ENCODE peak calls at places on chromosomes 4 and X, in seven cellular contexts. One of them, this sample, is unnamed.

GRCh38 chr4:107349266-107349665 is 313.2 kb upstream of the DKK2 start:
- DNase-seq in progenitor cell of endocrine pancreas: no peak
- DNase-seq in AG08396: no peak
- DNase-seq in activated T-helper 9 cell treated with anti-CD3 and anti-CD28 coated beads, Interleukin-2, amount 50 U/mL, for 16 hours: no peak
- DNase-seq in Right ventricle myocardium superior: no peak
- DNase-seq in bronchial epithelial cell: no peak
- DNase-seq in activated CD4-positive, alpha-beta T cell treated with anti-CD3 and anti-CD28 coated beads, Interleukin-2, amount 10 ng/mL, durations not matched to agents 7 days and 5 days: no peak
- DNase-seq in this sample: no peak

GRCh38 chr4:182939680-182940079 is 22.5 kb upstream of the DCTD start:
- DNase-seq in progenitor cell of endocrine pancreas: no peak
- DNase-seq in AG08396: no peak
- DNase-seq in activated T-helper 9 cell treated with anti-CD3 and anti-CD28 coated beads, Interleukin-2, amount 50 U/mL, for 16 hours: no peak
- DNase-seq in Right ventricle myocardium superior: no peak
- DNase-seq in bronchial epithelial cell: no peak
- DNase-seq in activated CD4-positive, alpha-beta T cell treated with anti-CD3 and anti-CD28 coated beads, Interleukin-2, amount 10 ng/mL, durations not matched to agents 7 days and 5 days: no peak
- DNase-seq in this sample: no peak

GRCh38 chrX:21132686-21133393 is 241.4 kb upstream of the CNKSR2 start:
- DNase-seq in progenitor cell of endocrine pancreas: no peak
- DNase-seq in AG08396: no peak
- DNase-seq in activated T-helper 9 cell treated with anti-CD3 and anti-CD28 coated beads, Interleukin-2, amount 50 U/mL, for 16 hours: no peak
- DNase-seq in Right ventricle myocardium superior: no peak
- DNase-seq in bronchial epithelial cell: peak; percentile 41
- DNase-seq in activated CD4-positive, alpha-beta T cell treated with anti-CD3 and anti-CD28 coated beads, Interleukin-2, amount 10 ng/mL, durations not matched to agents 7 days and 5 days: no peak
- DNase-seq in this sample: no peak

GRCh38 chrX:68953331-68953730 is 124.5 kb downstream of the EFNB1 start:
- DNase-seq in progenitor cell of endocrine pancreas: no peak
- DNase-seq in AG08396: no peak
- DNase-seq in activated T-helper 9 cell treated with anti-CD3 and anti-CD28 coated beads, Interleukin-2, amount 50 U/mL, for 16 hours: no peak
- DNase-seq in Right ventricle myocardium superior: no peak
- DNase-seq in bronchial epithelial cell: no peak
- DNase-seq in activated CD4-positive, alpha-beta T cell treated with anti-CD3 and anti-CD28 coated beads, Interleukin-2, amount 10 ng/mL, durations not matched to agents 7 days and 5 days: no peak
- DNase-seq in this sample: no peak

GRCh38 chrX:72020788-72021187 is 110.1 kb downstream of the NHSL2 start:
- DNase-seq in progenitor cell of endocrine pancreas: no peak
- DNase-seq in AG08396: no peak
- DNase-seq in activated T-helper 9 cell treated with anti-CD3 and anti-CD28 coated beads, Interleukin-2, amount 50 U/mL, for 16 hours: no peak
- DNase-seq in Right ventricle myocardium superior: no peak
- DNase-seq in bronchial epithelial cell: no peak
- DNase-seq in activated CD4-positive, alpha-beta T cell treated with anti-CD3 and anti-CD28 coated beads, Interleukin-2, amount 10 ng/mL, durations not matched to agents 7 days and 5 days: no peak
- DNase-seq in this sample: no peak

GRCh38 chrX:51975811-51976210 is 82.4 kb downstream of the MAGED1 start:
- DNase-seq in progenitor cell of endocrine pancreas: no peak
- DNase-seq in AG08396: no peak
- DNase-seq in activated T-helper 9 cell treated with anti-CD3 and anti-CD28 coated beads, Interleukin-2, amount 50 U/mL, for 16 hours: no peak
- DNase-seq in Right ventricle myocardium superior: no peak
- DNase-seq in bronchial epithelial cell: no peak
- DNase-seq in activated CD4-positive, alpha-beta T cell treated with anti-CD3 and anti-CD28 coated beads, Interleukin-2, amount 10 ng/mL, durations not matched to agents 7 days and 5 days: no peak
- DNase-seq in this sample: no peak

GRCh38 chr4:21447320-21448055 is 501.1 kb downstream of the KCNIP4 start:
- DNase-seq in progenitor cell of endocrine pancreas: no peak
- DNase-seq in AG08396: no peak
- DNase-seq in activated T-helper 9 cell treated with anti-CD3 and anti-CD28 coated beads, Interleukin-2, amount 50 U/mL, for 16 hours: no peak
- DNase-seq in Right ventricle myocardium superior: no peak
- DNase-seq in bronchial epithelial cell: peak; percentile 91
- DNase-seq in activated CD4-positive, alpha-beta T cell treated with anti-CD3 and anti-CD28 coated beads, Interleukin-2, amount 10 ng/mL, durations not matched to agents 7 days and 5 days: no peak
- DNase-seq in this sample: no peak

GRCh38 chrX:23317799-23318724 is 16.6 kb upstream of the PTCHD1 start:
- DNase-seq in progenitor cell of endocrine pancreas: peak; percentile 51
- DNase-seq in AG08396: peak; percentile 41
- DNase-seq in activated T-helper 9 cell treated with anti-CD3 and anti-CD28 coated beads, Interleukin-2, amount 50 U/mL, for 16 hours: no peak
- DNase-seq in Right ventricle myocardium superior: no peak
- DNase-seq in bronchial epithelial cell: no peak
- DNase-seq in activated CD4-positive, alpha-beta T cell treated with anti-CD3 and anti-CD28 coated beads, Interleukin-2, amount 10 ng/mL, durations not matched to agents 7 days and 5 days: peak; percentile 15
- DNase-seq in this sample: no peak

GRCh38 chr4:155883895-155884294 is 17.8 kb upstream of the ASIC5 start:
- DNase-seq in progenitor cell of endocrine pancreas: no peak
- DNase-seq in AG08396: no peak
- DNase-seq in activated T-helper 9 cell treated with anti-CD3 and anti-CD28 coated beads, Interleukin-2, amount 50 U/mL, for 16 hours: no peak
- DNase-seq in Right ventricle myocardium superior: no peak
- DNase-seq in bronchial epithelial cell: no peak
- DNase-seq in activated CD4-positive, alpha-beta T cell treated with anti-CD3 and anti-CD28 coated beads, Interleukin-2, amount 10 ng/mL, durations not matched to agents 7 days and 5 days: no peak
- DNase-seq in this sample: no peak

GRCh38 chrX:111719426-111720210 is 38.6 kb downstream of the ALG13 start:
- DNase-seq in progenitor cell of endocrine pancreas: no peak
- DNase-seq in AG08396: no peak
- DNase-seq in activated T-helper 9 cell treated with anti-CD3 and anti-CD28 coated beads, Interleukin-2, amount 50 U/mL, for 16 hours: no peak
- DNase-seq in Right ventricle myocardium superior: no peak
- DNase-seq in bronchial epithelial cell: peak; percentile 12
- DNase-seq in activated CD4-positive, alpha-beta T cell treated with anti-CD3 and anti-CD28 coated beads, Interleukin-2, amount 10 ng/mL, durations not matched to agents 7 days and 5 days: no peak
- DNase-seq in this sample: no peak

GRCh38 chrX:153864561-153865320 is 21.2 kb downstream of the L1CAM start:
- DNase-seq in progenitor cell of endocrine pancreas: no peak
- DNase-seq in AG08396: no peak
- DNase-seq in activated T-helper 9 cell treated with anti-CD3 and anti-CD28 coated beads, Interleukin-2, amount 50 U/mL, for 16 hours: no peak
- DNase-seq in Right ventricle myocardium superior: no peak
- DNase-seq in bronchial epithelial cell: no peak
- DNase-seq in activated CD4-positive, alpha-beta T cell treated with anti-CD3 and anti-CD28 coated beads, Interleukin-2, amount 10 ng/mL, durations not matched to agents 7 days and 5 days: no peak
- DNase-seq in this sample: no peak

GRCh38 chr4:101393256-101393655 is 45.9 kb upstream of the PPP3CA start:
- DNase-seq in progenitor cell of endocrine pancreas: no peak
- DNase-seq in AG08396: peak; percentile 25
- DNase-seq in activated T-helper 9 cell treated with anti-CD3 and anti-CD28 coated beads, Interleukin-2, amount 50 U/mL, for 16 hours: no peak
- DNase-seq in Right ventricle myocardium superior: no peak
- DNase-seq in bronchial epithelial cell: peak; percentile 76
- DNase-seq in activated CD4-positive, alpha-beta T cell treated with anti-CD3 and anti-CD28 coated beads, Interleukin-2, amount 10 ng/mL, durations not matched to agents 7 days and 5 days: no peak
- DNase-seq in this sample: no peak

GRCh38 chrX:118736394-118737010 is 9.1 kb downstream of the IL13RA1 start:
- DNase-seq in progenitor cell of endocrine pancreas: no peak
- DNase-seq in AG08396: no peak
- DNase-seq in activated T-helper 9 cell treated with anti-CD3 and anti-CD28 coated beads, Interleukin-2, amount 50 U/mL, for 16 hours: no peak
- DNase-seq in Right ventricle myocardium superior: no peak
- DNase-seq in bronchial epithelial cell: no peak
- DNase-seq in activated CD4-positive, alpha-beta T cell treated with anti-CD3 and anti-CD28 coated beads, Interleukin-2, amount 10 ng/mL, durations not matched to agents 7 days and 5 days: no peak
- DNase-seq in this sample: no peak

GRCh38 chrX:34880656-34881055 is 61.9 kb upstream of the FAM47B start:
- DNase-seq in progenitor cell of endocrine pancreas: no peak
- DNase-seq in AG08396: peak; percentile 13
- DNase-seq in activated T-helper 9 cell treated with anti-CD3 and anti-CD28 coated beads, Interleukin-2, amount 50 U/mL, for 16 hours: no peak
- DNase-seq in Right ventricle myocardium superior: no peak
- DNase-seq in bronchial epithelial cell: peak; percentile 84
- DNase-seq in activated CD4-positive, alpha-beta T cell treated with anti-CD3 and anti-CD28 coated beads, Interleukin-2, amount 10 ng/mL, durations not matched to agents 7 days and 5 days: no peak
- DNase-seq in this sample: no peak

GRCh38 chrX:143632625-143633387 is 3.1 kb downstream of the SLITRK4 start:
- DNase-seq in progenitor cell of endocrine pancreas: no peak
- DNase-seq in AG08396: no peak
- DNase-seq in activated T-helper 9 cell treated with anti-CD3 and anti-CD28 coated beads, Interleukin-2, amount 50 U/mL, for 16 hours: no peak
- DNase-seq in Right ventricle myocardium superior: no peak
- DNase-seq in bronchial epithelial cell: no peak
- DNase-seq in activated CD4-positive, alpha-beta T cell treated with anti-CD3 and anti-CD28 coated beads, Interleukin-2, amount 10 ng/mL, durations not matched to agents 7 days and 5 days: no peak
- DNase-seq in this sample: no peak

GRCh38 chr4:27248829-27249228 is 388.2 kb downstream of the STIM2 start:
- DNase-seq in progenitor cell of endocrine pancreas: no peak
- DNase-seq in AG08396: no peak
- DNase-seq in activated T-helper 9 cell treated with anti-CD3 and anti-CD28 coated beads, Interleukin-2, amount 50 U/mL, for 16 hours: no peak
- DNase-seq in Right ventricle myocardium superior: no peak
- DNase-seq in bronchial epithelial cell: no peak
- DNase-seq in activated CD4-positive, alpha-beta T cell treated with anti-CD3 and anti-CD28 coated beads, Interleukin-2, amount 10 ng/mL, durations not matched to agents 7 days and 5 days: no peak
- DNase-seq in this sample: no peak

GRCh38 chrX:24243692-24244091 is 70.2 kb downstream of the SUPT20HL2 start:
- DNase-seq in progenitor cell of endocrine pancreas: no peak
- DNase-seq in AG08396: no peak
- DNase-seq in activated T-helper 9 cell treated with anti-CD3 and anti-CD28 coated beads, Interleukin-2, amount 50 U/mL, for 16 hours: no peak
- DNase-seq in Right ventricle myocardium superior: no peak
- DNase-seq in bronchial epithelial cell: no peak
- DNase-seq in activated CD4-positive, alpha-beta T cell treated with anti-CD3 and anti-CD28 coated beads, Interleukin-2, amount 10 ng/mL, durations not matched to agents 7 days and 5 days: no peak
- DNase-seq in this sample: no peak

GRCh38 chr4:144507309-144508101 is 138.5 kb upstream of the HHIP start:
- DNase-seq in progenitor cell of endocrine pancreas: no peak
- DNase-seq in AG08396: no peak
- DNase-seq in activated T-helper 9 cell treated with anti-CD3 and anti-CD28 coated beads, Interleukin-2, amount 50 U/mL, for 16 hours: no peak
- DNase-seq in Right ventricle myocardium superior: no peak
- DNase-seq in bronchial epithelial cell: peak; percentile 13
- DNase-seq in activated CD4-positive, alpha-beta T cell treated with anti-CD3 and anti-CD28 coated beads, Interleukin-2, amount 10 ng/mL, durations not matched to agents 7 days and 5 days: no peak
- DNase-seq in this sample: no peak

GRCh38 chrX:112636951-112637541 is 42.7 kb downstream of the LHFPL1 start:
- DNase-seq in progenitor cell of endocrine pancreas: no peak
- DNase-seq in AG08396: peak; percentile 60
- DNase-seq in activated T-helper 9 cell treated with anti-CD3 and anti-CD28 coated beads, Interleukin-2, amount 50 U/mL, for 16 hours: no peak
- DNase-seq in Right ventricle myocardium superior: no peak
- DNase-seq in bronchial epithelial cell: no peak
- DNase-seq in activated CD4-positive, alpha-beta T cell treated with anti-CD3 and anti-CD28 coated beads, Interleukin-2, amount 10 ng/mL, durations not matched to agents 7 days and 5 days: no peak
- DNase-seq in this sample: no peak

GRCh38 chr4:188783606-188784157 is 644.4 kb downstream of the TRIML1 start:
- DNase-seq in progenitor cell of endocrine pancreas: no peak
- DNase-seq in AG08396: no peak
- DNase-seq in activated T-helper 9 cell treated with anti-CD3 and anti-CD28 coated beads, Interleukin-2, amount 50 U/mL, for 16 hours: no peak
- DNase-seq in Right ventricle myocardium superior: no peak
- DNase-seq in bronchial epithelial cell: no peak
- DNase-seq in activated CD4-positive, alpha-beta T cell treated with anti-CD3 and anti-CD28 coated beads, Interleukin-2, amount 10 ng/mL, durations not matched to agents 7 days and 5 days: no peak
- DNase-seq in this sample: no peak

GRCh38 chr4:7659429-7660175 is 224.9 kb upstream of the PSAPL1 start:
- DNase-seq in progenitor cell of endocrine pancreas: no peak
- DNase-seq in AG08396: no peak
- DNase-seq in activated T-helper 9 cell treated with anti-CD3 and anti-CD28 coated beads, Interleukin-2, amount 50 U/mL, for 16 hours: no peak
- DNase-seq in Right ventricle myocardium superior: peak; percentile 13
- DNase-seq in bronchial epithelial cell: no peak
- DNase-seq in activated CD4-positive, alpha-beta T cell treated with anti-CD3 and anti-CD28 coated beads, Interleukin-2, amount 10 ng/mL, durations not matched to agents 7 days and 5 days: no peak
- DNase-seq in this sample: no peak

GRCh38 chrX:20361081-20361889 is 94.6 kb upstream of the RPS6KA3 start:
- DNase-seq in progenitor cell of endocrine pancreas: no peak
- DNase-seq in AG08396: peak; percentile 33
- DNase-seq in activated T-helper 9 cell treated with anti-CD3 and anti-CD28 coated beads, Interleukin-2, amount 50 U/mL, for 16 hours: no peak
- DNase-seq in Right ventricle myocardium superior: peak; percentile 40
- DNase-seq in bronchial epithelial cell: peak; percentile 16
- DNase-seq in activated CD4-positive, alpha-beta T cell treated with anti-CD3 and anti-CD28 coated beads, Interleukin-2, amount 10 ng/mL, durations not matched to agents 7 days and 5 days: no peak
- DNase-seq in this sample: no peak

GRCh38 chrX:149641832-149642231 is 10.2 kb upstream of the TMEM185A start:
- DNase-seq in progenitor cell of endocrine pancreas: no peak
- DNase-seq in AG08396: no peak
- DNase-seq in activated T-helper 9 cell treated with anti-CD3 and anti-CD28 coated beads, Interleukin-2, amount 50 U/mL, for 16 hours: no peak
- DNase-seq in Right ventricle myocardium superior: no peak
- DNase-seq in bronchial epithelial cell: no peak
- DNase-seq in activated CD4-positive, alpha-beta T cell treated with anti-CD3 and anti-CD28 coated beads, Interleukin-2, amount 10 ng/mL, durations not matched to agents 7 days and 5 days: no peak
- DNase-seq in this sample: no peak

GRCh38 chr4:41712413-41712812 is 36.1 kb downstream of the PHOX2B start:
- DNase-seq in progenitor cell of endocrine pancreas: no peak
- DNase-seq in AG08396: no peak
- DNase-seq in activated T-helper 9 cell treated with anti-CD3 and anti-CD28 coated beads, Interleukin-2, amount 50 U/mL, for 16 hours: no peak
- DNase-seq in Right ventricle myocardium superior: no peak
- DNase-seq in bronchial epithelial cell: peak; percentile 60
- DNase-seq in activated CD4-positive, alpha-beta T cell treated with anti-CD3 and anti-CD28 coated beads, Interleukin-2, amount 10 ng/mL, durations not matched to agents 7 days and 5 days: no peak
- DNase-seq in this sample: no peak

GRCh38 chrX:119541188-119541587 is 24.0 kb downstream of the STEEP1 start:
- DNase-seq in progenitor cell of endocrine pancreas: no peak
- DNase-seq in AG08396: peak; percentile 17
- DNase-seq in activated T-helper 9 cell treated with anti-CD3 and anti-CD28 coated beads, Interleukin-2, amount 50 U/mL, for 16 hours: no peak
- DNase-seq in Right ventricle myocardium superior: no peak
- DNase-seq in bronchial epithelial cell: peak; percentile 75
- DNase-seq in activated CD4-positive, alpha-beta T cell treated with anti-CD3 and anti-CD28 coated beads, Interleukin-2, amount 10 ng/mL, durations not matched to agents 7 days and 5 days: no peak
- DNase-seq in this sample: no peak

GRCh38 chr4:176964116-176964691 is 171.5 kb upstream of the VEGFC start:
- DNase-seq in progenitor cell of endocrine pancreas: no peak
- DNase-seq in AG08396: no peak
- DNase-seq in activated T-helper 9 cell treated with anti-CD3 and anti-CD28 coated beads, Interleukin-2, amount 50 U/mL, for 16 hours: no peak
- DNase-seq in Right ventricle myocardium superior: no peak
- DNase-seq in bronchial epithelial cell: peak; percentile 44
- DNase-seq in activated CD4-positive, alpha-beta T cell treated with anti-CD3 and anti-CD28 coated beads, Interleukin-2, amount 10 ng/mL, durations not matched to agents 7 days and 5 days: no peak
- DNase-seq in this sample: no peak

GRCh38 chrX:97021680-97022079 is 138.0 kb downstream of the RPA4 start:
- DNase-seq in progenitor cell of endocrine pancreas: no peak
- DNase-seq in AG08396: no peak
- DNase-seq in activated T-helper 9 cell treated with anti-CD3 and anti-CD28 coated beads, Interleukin-2, amount 50 U/mL, for 16 hours: no peak
- DNase-seq in Right ventricle myocardium superior: no peak
- DNase-seq in bronchial epithelial cell: peak; percentile 61
- DNase-seq in activated CD4-positive, alpha-beta T cell treated with anti-CD3 and anti-CD28 coated beads, Interleukin-2, amount 10 ng/mL, durations not matched to agents 7 days and 5 days: no peak
- DNase-seq in this sample: no peak

GRCh38 chr4:82799006-82799881 is 648 bp upstream of the SCD5 start:
- DNase-seq in progenitor cell of endocrine pancreas: no peak
- DNase-seq in AG08396: no peak
- DNase-seq in activated T-helper 9 cell treated with anti-CD3 and anti-CD28 coated beads, Interleukin-2, amount 50 U/mL, for 16 hours: no peak
- DNase-seq in Right ventricle myocardium superior: no peak
- DNase-seq in bronchial epithelial cell: no peak
- DNase-seq in activated CD4-positive, alpha-beta T cell treated with anti-CD3 and anti-CD28 coated beads, Interleukin-2, amount 10 ng/mL, durations not matched to agents 7 days and 5 days: no peak
- DNase-seq in this sample: no peak

GRCh38 chr4:67680568-67681222 is 20.3 kb downstream of the UBA6 start:
- DNase-seq in progenitor cell of endocrine pancreas: no peak
- DNase-seq in AG08396: peak; percentile 12
- DNase-seq in activated T-helper 9 cell treated with anti-CD3 and anti-CD28 coated beads, Interleukin-2, amount 50 U/mL, for 16 hours: no peak
- DNase-seq in Right ventricle myocardium superior: no peak
- DNase-seq in bronchial epithelial cell: peak; percentile 85
- DNase-seq in activated CD4-positive, alpha-beta T cell treated with anti-CD3 and anti-CD28 coated beads, Interleukin-2, amount 10 ng/mL, durations not matched to agents 7 days and 5 days: no peak
- DNase-seq in this sample: no peak

GRCh38 chrX:155766321-155766720 is 114.8 kb upstream of the VAMP7 start:
- DNase-seq in progenitor cell of endocrine pancreas: no peak
- DNase-seq in AG08396: no peak
- DNase-seq in activated T-helper 9 cell treated with anti-CD3 and anti-CD28 coated beads, Interleukin-2, amount 50 U/mL, for 16 hours: no peak
- DNase-seq in Right ventricle myocardium superior: no peak
- DNase-seq in bronchial epithelial cell: no peak
- DNase-seq in activated CD4-positive, alpha-beta T cell treated with anti-CD3 and anti-CD28 coated beads, Interleukin-2, amount 10 ng/mL, durations not matched to agents 7 days and 5 days: no peak
- DNase-seq in this sample: no peak

GRCh38 chr4:48297447-48297846 is 27.8 kb upstream of the TEC start:
- DNase-seq in progenitor cell of endocrine pancreas: no peak
- DNase-seq in AG08396: no peak
- DNase-seq in activated T-helper 9 cell treated with anti-CD3 and anti-CD28 coated beads, Interleukin-2, amount 50 U/mL, for 16 hours: no peak
- DNase-seq in Right ventricle myocardium superior: no peak
- DNase-seq in bronchial epithelial cell: peak; percentile 14
- DNase-seq in activated CD4-positive, alpha-beta T cell treated with anti-CD3 and anti-CD28 coated beads, Interleukin-2, amount 10 ng/mL, durations not matched to agents 7 days and 5 days: no peak
- DNase-seq in this sample: no peak

GRCh38 chr4:73836373-73837269 is at the start of gene CXCL6:
- DNase-seq in progenitor cell of endocrine pancreas: peak; percentile 36
- DNase-seq in AG08396: peak; percentile 23
- DNase-seq in activated T-helper 9 cell treated with anti-CD3 and anti-CD28 coated beads, Interleukin-2, amount 50 U/mL, for 16 hours: no peak
- DNase-seq in Right ventricle myocardium superior: peak; percentile 61
- DNase-seq in bronchial epithelial cell: no peak
- DNase-seq in activated CD4-positive, alpha-beta T cell treated with anti-CD3 and anti-CD28 coated beads, Interleukin-2, amount 10 ng/mL, durations not matched to agents 7 days and 5 days: no peak
- DNase-seq in this sample: no peak

GRCh38 chr4:149928507-149928906 is 112.9 kb upstream of the IQCM start:
- DNase-seq in progenitor cell of endocrine pancreas: no peak
- DNase-seq in AG08396: no peak
- DNase-seq in activated T-helper 9 cell treated with anti-CD3 and anti-CD28 coated beads, Interleukin-2, amount 50 U/mL, for 16 hours: no peak
- DNase-seq in Right ventricle myocardium superior: no peak
- DNase-seq in bronchial epithelial cell: no peak
- DNase-seq in activated CD4-positive, alpha-beta T cell treated with anti-CD3 and anti-CD28 coated beads, Interleukin-2, amount 10 ng/mL, durations not matched to agents 7 days and 5 days: no peak
- DNase-seq in this sample: no peak

This sample was measured in NCI-H1930.